ENCODE peak calls at places on chromosomes 13 and 19, in six cellular contexts. E, D, Z, N, I and S are unnamed samples. For H3K9me3 and H3K27me3, the result is how much of the 10 kb centered on the place peaks cover.

GRCh38 chr19:45824041-45824471 is 8.9 kb upstream of the RSPH6A start:
- DNase-seq in E (no peak), D (no peak), Z (peak), N (no peak), I (peak), S (no peak)

GRCh38 chr13:46039421-46040036 is 13.0 kb downstream of the ZC3H13 start:
- DNase-seq in E (no peak), D (no peak), Z (no peak), N (peak), I (no peak), S (no peak)

GRCh38 chr13:99269627-99270252 is 11.6 kb upstream of the GPR18 start:
- DNase-seq in E (no peak), D (peak), Z (no peak), N (peak), I (no peak), S (no peak)

GRCh38 chr19:18854982-18855381 is 23.2 kb downstream of the UPF1 start:
- DNase-seq in E (no peak), D (no peak), Z (no peak), N (no peak), I (no peak), S (no peak)

GRCh38 chr19:11379857-11380350 is 4.2 kb downstream of the EPOR start:
- DNase-seq in E (no peak), D (no peak), Z (no peak), N (no peak), I (no peak), S (no peak)

GRCh38 chr19:38319421-38320258 is at the start of gene KCNK6:
- DNase-seq in E (peak), D (peak), Z (peak), N (peak), I (peak), S (peak)

GRCh38 chr13:82803341-82803740 is 1078.9 kb downstream of the SLITRK1 start:
- DNase-seq in E (no peak), D (no peak), Z (no peak), N (peak), I (no peak), S (no peak)

GRCh38 chr19:11238781-11239376 is 540 bp upstream of the ANGPTL8 start:
- DNase-seq in E (no peak), D (no peak), Z (no peak), N (no peak), I (no peak), S (no peak)

GRCh38 chr13:30453727-30454126 is 12.0 kb downstream of the HMGB1 start:
- DNase-seq in E (no peak), D (no peak), Z (no peak), N (peak), I (no peak), S (no peak)

GRCh38 chr13:93116809-93117208 is 109.8 kb upstream of the GPC6 start:
- DNase-seq in E (no peak), D (no peak), Z (no peak), N (no peak), I (no peak), S (no peak)

GRCh38 chr13:98344392-98344791 is 167.3 kb upstream of the RNF113B start:
- DNase-seq in E (no peak), D (no peak), Z (no peak), N (no peak), I (no peak), S (no peak)

GRCh38 chr13:110092869-110093268 is 214.1 kb downstream of the COL4A1 start:
- DNase-seq in E (no peak), D (no peak), Z (no peak), N (peak), I (no peak), S (no peak)

GRCh38 chr13:75581874-75582640 is 32.5 kb downstream of the UCHL3 start:
- DNase-seq in E (no peak), D (no peak), Z (peak), N (no peak), I (no peak), S (no peak)

GRCh38 chr13:33678906-33679657 is 138.9 kb upstream of the RFC3 start:
- DNase-seq in E (peak), D (no peak), Z (peak), N (peak), I (peak), S (peak)

GRCh38 chr19:48495391-48495790 is 16.2 kb downstream of the LMTK3 start:
- DNase-seq in E (no peak), D (no peak), Z (no peak), N (no peak), I (no peak), S (no peak)

GRCh38 chr13:113840541-113841354 is 23.1 kb downstream of the GAS6 start:
- DNase-seq in E (no peak), D (no peak), Z (peak), N (no peak), I (no peak), S (peak)

GRCh38 chr13:33480561-33480960 is 195.0 kb upstream of the STARD13 start:
- DNase-seq in E (no peak), D (no peak), Z (no peak), N (peak), I (no peak), S (no peak)

GRCh38 chr19:33325920-33326319 is 23.6 kb upstream of the CEBPA start:
- DNase-seq in E (no peak), D (no peak), Z (no peak), N (peak), I (no peak), S (no peak)

DNA sequence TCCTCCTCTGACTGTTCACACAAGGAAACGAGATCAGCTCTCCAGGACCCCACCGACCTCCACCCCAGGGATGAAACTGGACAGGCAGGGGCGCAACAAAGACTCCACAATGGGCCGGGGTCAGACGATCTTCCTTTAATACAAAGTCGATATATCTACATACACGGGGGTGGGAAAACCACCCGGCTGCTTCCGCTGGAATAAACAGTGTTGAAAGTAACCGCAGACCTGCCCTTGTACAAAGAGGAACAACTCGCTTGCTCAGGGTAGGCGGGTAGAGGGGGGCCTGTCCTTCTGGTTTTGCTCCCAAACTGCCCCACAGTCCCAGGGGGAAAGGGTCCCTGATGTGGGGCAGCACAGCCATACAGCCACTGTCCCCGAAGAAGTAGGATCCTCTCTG is 135.2 kb downstream of the PTPRS start:
- DNase-seq in E (no peak), D (no peak), Z (no peak), N (no peak), I (no peak), S (no peak)
- H3K9me3 ChIP-seq in E (under half), D (under half), Z (under half), N (under half), I (under half), S (under half)

GRCh38 chr19:15487038-15487437 is 7.7 kb upstream of the PGLYRP2 start:
- DNase-seq in E (no peak), D (no peak), Z (no peak), N (no peak), I (no peak), S (no peak)
- H3K27me3 ChIP-seq in E (under half), D (under half), Z (under half), N (under half), I (under half), S (under half)

DNA sequence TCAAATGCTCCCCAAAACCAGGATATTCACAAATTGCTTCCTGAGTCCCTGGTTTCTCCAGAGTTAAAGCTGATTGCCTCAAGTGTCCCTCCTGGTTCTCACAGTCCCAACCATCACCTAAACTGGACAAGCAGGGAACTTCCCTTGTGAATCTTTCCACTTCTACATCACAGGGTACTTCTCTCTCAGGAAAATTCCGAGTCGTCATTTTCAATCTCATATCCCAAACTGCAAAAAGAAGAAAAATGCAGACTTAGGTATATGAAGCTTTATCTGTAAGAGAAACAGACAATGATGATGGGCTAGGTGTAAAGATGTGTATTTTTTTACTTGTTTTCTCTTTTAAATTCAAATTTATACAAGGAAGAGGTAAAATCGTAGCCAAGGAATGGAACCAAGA is 21.3 kb downstream of the ZNF329 start:
- DNase-seq in E (no peak), D (no peak), Z (no peak), N (no peak), I (no peak), S (no peak)
- H3K9me3 ChIP-seq in E (half or more), D (half or more), Z (under half), N (under half), I (half or more), S (half or more)

DNA sequence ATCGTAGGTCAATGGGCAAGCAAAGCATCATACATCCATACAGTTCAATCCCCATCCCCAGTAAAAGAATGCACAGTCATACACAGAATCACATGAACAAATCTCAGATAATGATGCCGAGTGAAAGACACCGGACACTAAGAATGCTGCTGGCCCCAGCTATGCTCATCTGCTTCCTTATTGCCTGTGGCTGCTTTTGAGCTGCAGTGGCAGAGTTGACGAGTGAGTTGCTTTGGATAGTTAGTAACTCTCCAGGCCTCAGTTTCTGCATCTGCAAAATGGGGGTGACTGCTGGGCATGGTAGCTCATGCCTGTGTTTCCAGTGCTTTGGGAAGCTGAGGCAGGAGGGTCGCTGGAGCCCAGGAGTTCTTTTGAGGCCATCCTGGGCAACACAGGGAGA is 12.9 kb upstream of the NFIC start:
- DNase-seq in E (no peak), D (no peak), Z (no peak), N (no peak), I (no peak), S (no peak)
- H3K27me3 ChIP-seq in E (under half), D (half or more), Z (under half), N (under half), I (under half), S (under half)

GRCh38 chr19:34964598-34964997 is 569 bp upstream of the ZNF792 start:
- DNase-seq in E (no peak), D (no peak), Z (no peak), N (no peak), I (no peak), S (no peak)

GRCh38 chr19:34962945-34963530 is 991 bp downstream of the ZNF792 start:
- DNase-seq in E (no peak), D (no peak), Z (no peak), N (peak), I (no peak), S (no peak)

GRCh38 chr19:34962281-34962944 is 1.6 kb downstream of the ZNF792 start:
- DNase-seq in E (peak), D (no peak), Z (no peak), N (no peak), I (no peak), S (no peak)

GRCh38 chr19:34961775-34962174 is 2.3 kb downstream of the ZNF792 start:
- DNase-seq in E (no peak), D (no peak), Z (no peak), N (no peak), I (no peak), S (no peak)

GRCh38 chr19:34963531-34964406 is at the start of gene ZNF792:
- DNase-seq in E (peak), D (peak), Z (peak), N (peak), I (peak), S (peak)
- H3K9me3 ChIP-seq in E (half or more), D (under half), Z (under half), N (under half), I (under half), S (under half)

DNA sequence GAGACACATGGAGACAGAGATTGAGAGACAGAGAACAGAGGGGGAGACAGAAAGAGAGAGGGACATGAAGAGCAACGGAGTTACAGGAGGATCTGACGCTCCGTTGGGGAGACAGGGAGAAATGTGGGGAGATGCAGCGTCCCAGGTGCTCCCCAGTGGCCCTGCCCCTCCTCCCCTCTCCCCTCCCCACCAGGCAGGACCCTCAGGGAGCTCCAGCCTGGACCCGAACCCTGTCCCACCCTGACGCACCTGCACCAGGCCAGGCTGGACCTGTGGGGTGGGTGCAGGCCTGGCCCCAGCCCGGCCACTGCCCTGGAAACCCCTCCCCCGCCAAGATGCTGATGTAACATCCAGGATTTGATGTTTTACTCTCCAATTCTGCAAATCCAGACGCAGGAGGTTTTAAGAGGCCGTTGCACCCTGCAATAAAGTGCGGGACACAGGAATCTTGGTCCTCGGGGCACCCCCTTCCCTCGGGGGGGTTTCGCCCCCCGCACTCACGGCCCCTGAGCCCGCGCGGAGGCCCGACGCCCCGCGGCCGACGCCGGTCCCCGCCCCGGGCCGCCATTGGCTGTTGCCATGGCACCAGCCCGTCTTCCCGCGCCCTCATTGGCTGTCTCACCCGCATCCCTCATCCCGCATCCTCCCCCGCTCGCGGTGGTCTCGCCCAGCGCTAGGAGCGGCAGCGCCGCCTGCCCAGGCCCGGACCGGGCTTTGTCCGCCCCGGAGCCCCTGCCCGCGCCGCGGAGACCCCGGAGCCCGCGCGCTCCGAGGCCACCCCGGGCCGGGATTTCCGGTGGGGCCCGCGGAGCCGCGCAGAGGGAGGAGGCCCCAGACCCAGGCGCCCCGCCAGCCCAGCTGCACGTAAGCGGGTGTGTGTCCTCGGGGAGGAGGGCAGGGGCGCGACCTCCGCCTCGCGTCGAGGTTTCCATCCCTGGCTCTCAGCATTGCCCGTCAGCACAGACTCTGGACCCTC is at the start of gene APC2:
- DNase-seq in E (no peak), D (peak), Z (no peak), N (peak), I (no peak), S (no peak)
- H3K27me3 ChIP-seq in E (half or more), D (half or more), Z (under half), N (under half), I (half or more), S (half or more)

DNA sequence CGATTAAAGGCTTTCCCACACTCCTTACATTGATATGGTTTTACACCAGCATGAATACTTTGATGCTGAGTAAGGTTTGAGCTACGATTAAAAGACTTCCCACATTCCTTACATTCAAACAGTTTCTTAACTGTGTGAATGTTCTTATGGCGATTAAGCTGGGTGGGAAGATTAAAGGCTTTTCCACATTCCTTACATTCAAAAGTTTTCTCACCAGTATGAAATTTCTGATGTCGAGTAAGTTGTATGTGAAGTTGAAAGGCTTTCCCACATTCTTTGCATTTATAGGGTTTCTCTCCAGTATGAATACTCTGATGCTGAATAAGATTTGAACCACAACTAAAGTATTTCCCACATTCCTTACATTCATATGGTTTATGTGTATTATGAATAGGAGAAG is 20.0 kb downstream of the ZNF780B start:
- DNase-seq in E (no peak), D (no peak), Z (no peak), N (no peak), I (no peak), S (no peak)
- H3K9me3 ChIP-seq in E (half or more), D (under half), Z (under half), N (under half), I (half or more), S (half or more)

DNA sequence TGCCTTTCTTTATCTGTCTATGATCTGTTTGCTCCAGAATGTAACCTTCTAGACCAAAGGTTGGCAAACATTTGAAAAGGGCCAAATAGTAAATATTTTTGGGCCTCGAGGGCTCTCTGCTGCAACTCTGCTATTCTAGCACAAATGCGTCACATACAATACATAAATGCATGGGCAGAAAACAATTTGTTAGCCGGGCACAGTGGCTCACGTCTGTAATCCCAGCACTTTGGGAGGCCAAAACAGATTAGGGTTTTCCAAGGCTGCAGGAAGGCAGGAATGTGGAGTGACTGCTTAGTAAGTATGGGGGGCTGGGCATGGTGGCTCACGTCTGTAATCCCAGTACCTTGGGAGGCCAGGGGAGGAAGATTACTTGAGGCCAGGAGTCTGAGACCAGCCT is 21.9 kb upstream of the EVI5L start:
- DNase-seq in E (no peak), D (no peak), Z (no peak), N (no peak), I (no peak), S (no peak)
- H3K27me3 ChIP-seq in E (under half), D (under half), Z (under half), N (under half), I (under half), S (half or more)

DNA sequence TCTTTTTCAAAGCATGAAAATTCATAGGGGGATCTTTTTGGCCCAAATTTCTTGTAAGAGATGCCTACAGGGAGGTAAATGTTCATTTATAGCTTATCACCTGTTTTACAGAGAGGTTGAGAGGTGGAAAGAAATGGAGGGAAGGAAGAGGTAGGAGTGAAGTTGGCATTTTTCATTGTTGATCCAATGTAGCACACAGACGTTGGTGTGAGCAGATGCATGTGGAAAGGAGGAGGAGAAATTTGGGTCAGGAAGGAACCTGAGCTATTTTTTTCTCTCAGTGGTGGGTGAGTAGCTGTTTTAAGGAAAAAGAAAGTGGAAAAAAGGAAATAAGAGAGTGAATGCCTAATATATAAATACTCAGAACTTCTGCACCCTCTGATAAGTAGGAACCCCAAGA is 9.9 kb upstream of the SMIM17 start:
- DNase-seq in E (no peak), D (no peak), Z (no peak), N (no peak), I (no peak), S (no peak)
- H3K9me3 ChIP-seq in E (half or more), D (under half), Z (under half), N (under half), I (half or more), S (half or more)